ENCODE peak calls at places on chromosomes 2 and 18, in eight cellular contexts. H is B cell; U is HAP-1; I is activated naive CD8-positive, alpha-beta T cell treated with anti-CD3 and anti-CD28 coated beads for 36 hours; R is AG09309; D is activated CD8-positive, alpha-beta memory T cell treated with anti-CD3 and anti-CD28 coated beads for 24 hours; G is stimulated activated CD8-positive, alpha-beta memory T cell treated with anti-CD3 and anti-CD28 coated beads, Interleukin-15, amount 100 ng/mL, for 1 hour; E is cardiac muscle cell. T is an unnamed sample.

GRCh38 chr2:68660658-68661057 is 17.3 kb downstream of the PROKR1 start:
- DNase-seq in H (no peak), U (no peak), I (no peak), R (no peak), D (no peak), G (no peak), E (no peak), T (no peak)

GRCh38 chr2:15943914-15944313 is 3.6 kb downstream of the MYCN start:
- DNase-seq in H (no peak), U (peak; percentile 44), I (no peak), R (no peak), D (no peak), G (no peak), E (peak; percentile 24), T (no peak)

GRCh38 chr2:197013098-197013497 is 86.6 kb upstream of the PGAP1 start:
- DNase-seq in H (no peak), U (no peak), I (no peak), R (no peak), D (no peak), G (no peak), E (no peak), T (no peak)

GRCh38 chr2:28991021-28991420 is 9.9 kb downstream of the TOGARAM2 start:
- DNase-seq in H (no peak), U (no peak), I (no peak), R (peak; percentile 18), D (no peak), G (no peak), E (no peak), T (no peak)

GRCh38 chr2:195687320-195688086 is 30.5 kb downstream of the SLC39A10 start:
- DNase-seq in H (no peak), U (no peak), I (no peak), R (no peak), D (no peak), G (no peak), E (no peak), T (no peak)

GRCh38 chr18:63553117-63553516 is 10.9 kb downstream of the SERPINB12 start:
- DNase-seq in H (no peak), U (no peak), I (no peak), R (peak; percentile 92), D (no peak), G (no peak), E (peak; percentile 53), T (no peak)

GRCh38 chr18:9506046-9506792 is 30.9 kb downstream of the RALBP1 start:
- DNase-seq in H (no peak), U (no peak), I (no peak), R (no peak), D (no peak), G (no peak), E (peak; percentile 42), T (no peak)

GRCh38 chr2:61220768-61221167 is 58.8 kb downstream of the C2orf74 start:
- DNase-seq in H (no peak), U (no peak), I (no peak), R (peak; percentile 29), D (no peak), G (no peak), E (no peak), T (no peak)

GRCh38 chr18:74788657-74789056 is 191.0 kb downstream of the ZNF407 start:
- DNase-seq in H (no peak), U (no peak), I (no peak), R (no peak), D (no peak), G (no peak), E (no peak), T (no peak)

GRCh38 chr2:235964787-235965390 is 203.3 kb downstream of the GBX2 start:
- DNase-seq in H (no peak), U (no peak), I (no peak), R (no peak), D (no peak), G (no peak), E (no peak), T (no peak)

GRCh38 chr18:42578781-42579180 is 536.7 kb downstream of the RIT2 start:
- DNase-seq in H (no peak), U (no peak), I (no peak), R (no peak), D (no peak), G (no peak), E (no peak), T (no peak)

GRCh38 chr2:98545591-98545990 is 62.7 kb downstream of the COA5 start:
- DNase-seq in H (no peak), U (no peak), I (no peak), R (no peak), D (no peak), G (no peak), E (no peak), T (no peak)

GRCh38 chr2:152405206-152406118 is 70.5 kb downstream of the FMNL2 start:
- DNase-seq in H (no peak), U (no peak), I (no peak), R (no peak), D (no peak), G (no peak), E (no peak), T (peak; percentile 37)

GRCh38 chr2:233996436-233996835 is 54.1 kb upstream of the SPP2 start:
- DNase-seq in H (no peak), U (no peak), I (no peak), R (no peak), D (no peak), G (no peak), E (no peak), T (no peak)

GRCh38 chr2:42021490-42021889 is 26.3 kb upstream of the PKDCC start:
- DNase-seq in H (no peak), U (no peak), I (no peak), R (peak; percentile 33), D (no peak), G (no peak), E (no peak), T (no peak)

GRCh38 chr18:32271649-32272324 is 81.9 kb downstream of the MEP1B start:
- DNase-seq in H (no peak), U (peak; percentile 60), I (peak; percentile 5), R (peak; percentile 20), D (no peak), G (no peak), E (peak; percentile 56), T (no peak)

GRCh38 chr2:72176281-72176680 is 28.6 kb upstream of the CYP26B1 start:
- DNase-seq in H (no peak), U (no peak), I (no peak), R (no peak), D (no peak), G (no peak), E (no peak), T (no peak)

GRCh38 chr2:46435796-46436360 is 43.5 kb upstream of the TMEM247 start:
- DNase-seq in H (no peak), U (no peak), I (no peak), R (no peak), D (no peak), G (no peak), E (no peak), T (no peak)

GRCh38 chr2:36192978-36193377 is 162.6 kb upstream of the CRIM1 start:
- DNase-seq in H (no peak), U (no peak), I (no peak), R (no peak), D (no peak), G (no peak), E (no peak), T (no peak)

GRCh38 chr2:165560377-165560988 is 91.0 kb downstream of the CSRNP3 start:
- DNase-seq in H (no peak), U (no peak), I (no peak), R (no peak), D (no peak), G (no peak), E (no peak), T (no peak)

GRCh38 chr2:139293992-139294548 is 513.9 kb upstream of the NXPH2 start:
- DNase-seq in H (no peak), U (no peak), I (no peak), R (no peak), D (no peak), G (no peak), E (no peak), T (no peak)

GRCh38 chr2:130381619-130382018 is 25.8 kb downstream of the PTPN18 start:
- DNase-seq in H (no peak), U (no peak), I (no peak), R (no peak), D (no peak), G (no peak), E (no peak), T (no peak)

GRCh38 chr18:45940724-45941123 is 26.4 kb downstream of the EPG5 start:
- DNase-seq in H (no peak), U (no peak), I (no peak), R (no peak), D (no peak), G (no peak), E (no peak), T (no peak)

GRCh38 chr2:44934521-44934961 is 7.0 kb upstream of the SIX3 start:
- DNase-seq in H (no peak), U (peak; percentile 81), I (no peak), R (no peak), D (no peak), G (no peak), E (no peak), T (no peak)

GRCh38 chr2:215452725-215453124 is 16.9 kb upstream of the FN1 start:
- DNase-seq in H (no peak), U (no peak), I (no peak), R (no peak), D (no peak), G (no peak), E (no peak), T (no peak)

GRCh38 chr2:120684225-120684624 is 51.4 kb upstream of the GLI2 start:
- DNase-seq in H (no peak), U (no peak), I (no peak), R (peak; percentile 38), D (no peak), G (no peak), E (no peak), T (no peak)

GRCh38 chr2:14781148-14781547 is 148.6 kb downstream of the LRATD1 start:
- DNase-seq in H (no peak), U (no peak), I (no peak), R (no peak), D (no peak), G (no peak), E (no peak), T (peak; percentile 86)

GRCh38 chr2:219871396-219871795 is 244.0 kb downstream of the SLC4A3 start:
- DNase-seq in H (no peak), U (peak; percentile 84), I (no peak), R (no peak), D (no peak), G (no peak), E (peak; percentile 18), T (no peak)

GRCh38 chr2:133063792-133064191 is 393.8 kb upstream of the LYPD1 start:
- DNase-seq in H (no peak), U (peak; percentile 47), I (no peak), R (no peak), D (no peak), G (no peak), E (peak; percentile 85), T (no peak)

GRCh38 chr2:141341444-141341843 is 789.4 kb downstream of the LRP1B start:
- DNase-seq in H (no peak), U (no peak), I (no peak), R (peak; percentile 72), D (no peak), G (no peak), E (no peak), T (no peak)

GRCh38 chr2:189008555-189009312 is 34.6 kb downstream of the COL3A1 start:
- DNase-seq in H (no peak), U (no peak), I (no peak), R (no peak), D (no peak), G (no peak), E (no peak), T (no peak)